ENCODE peak calls at places on chromosomes 5 and 9, in seven cellular contexts. O, G, Z, U, X, E and Q are unnamed samples.

GRCh38 chr5:107813559-107813958 is 142.8 kb upstream of the EFNA5 start:
- DNase-seq in O (no peak), G (no peak), Z (no peak), U (no peak), X (no peak), E (no peak), Q (no peak)

GRCh38 chr5:39063037-39063436 is 11.2 kb downstream of the RICTOR start:
- DNase-seq in O (no peak), G (peak; percentile 30), Z (no peak), U (no peak), X (no peak), E (no peak), Q (no peak)

GRCh38 chr5:145471831-145472616 is 363.1 kb downstream of the PRELID2 start:
- DNase-seq in O (no peak), G (no peak), Z (no peak), U (no peak), X (no peak), E (no peak), Q (no peak)

GRCh38 chr5:42994285-42995151 is 45.6 kb downstream of the ANXA2R start:
- DNase-seq in O (peak; percentile 71), G (peak; percentile 98), Z (no peak), U (peak; percentile 88), X (no peak), E (no peak), Q (no peak)

GRCh38 chr9:127907867-127908659 is 8.7 kb upstream of the ST6GALNAC6 start:
- DNase-seq in O (no peak), G (no peak), Z (no peak), U (no peak), X (no peak), E (no peak), Q (no peak)

GRCh38 chr5:42985129-42986037 is 54.7 kb downstream of the ANXA2R start:
- DNase-seq in O (no peak), G (peak; percentile 79), Z (no peak), U (no peak), X (no peak), E (no peak), Q (no peak)

GRCh38 chr9:123217148-123217585 is 51.2 kb downstream of the STRBP start:
- DNase-seq in O (no peak), G (peak; percentile 13), Z (no peak), U (no peak), X (no peak), E (no peak), Q (no peak)

GRCh38 chr5:122152266-122152900 is 23.0 kb downstream of the ZNF474 start:
- DNase-seq in O (no peak), G (no peak), Z (no peak), U (no peak), X (no peak), E (no peak), Q (no peak)

GRCh38 chr5:14143843-14144585 is 872 bp downstream of the TRIO start:
- DNase-seq in O (no peak), G (peak; percentile 51), Z (no peak), U (peak; percentile 30), X (no peak), E (no peak), Q (peak; percentile 32)

GRCh38 chr9:98214811-98215210 is 22.4 kb upstream of the CORO2A start:
- DNase-seq in O (no peak), G (no peak), Z (no peak), U (no peak), X (no peak), E (no peak), Q (no peak)

GRCh38 chr5:1514027-1514818 is 9.5 kb downstream of the LPCAT1 start:
- DNase-seq in O (no peak), G (no peak), Z (no peak), U (peak; percentile 3), X (no peak), E (no peak), Q (no peak)

GRCh38 chr5:52989025-52989780 is at the start of gene ITGA2:
- DNase-seq in O (peak; percentile 27), G (peak; percentile 68), Z (no peak), U (peak; percentile 10), X (no peak), E (no peak), Q (peak; percentile 21)

GRCh38 chr5:149019562-149020140 is 43.2 kb downstream of the SH3TC2 start:
- DNase-seq in O (no peak), G (peak; percentile 24), Z (no peak), U (no peak), X (no peak), E (no peak), Q (no peak)

GRCh38 chr5:124289641-124290201 is 456.7 kb downstream of the ZNF608 start:
- DNase-seq in O (no peak), G (peak; percentile 3), Z (no peak), U (no peak), X (no peak), E (peak; percentile 10), Q (peak; percentile 79)

GRCh38 chr5:26553079-26553478 is 485.3 kb downstream of the CDH9 start:
- DNase-seq in O (no peak), G (no peak), Z (no peak), U (no peak), X (peak; percentile 76), E (peak; percentile 92), Q (peak; percentile 97)

GRCh38 chr5:168327019-168327421 is 35.6 kb downstream of the WWC1 start:
- DNase-seq in O (no peak), G (no peak), Z (no peak), U (no peak), X (no peak), E (no peak), Q (no peak)

GRCh38 chr5:154077692-154078091 is 38.9 kb downstream of the MFAP3 start:
- DNase-seq in O (no peak), G (no peak), Z (no peak), U (no peak), X (no peak), E (no peak), Q (no peak)

GRCh38 chr5:75951716-75952115 is 131.5 kb upstream of the SV2C start:
- DNase-seq in O (no peak), G (no peak), Z (no peak), U (no peak), X (no peak), E (no peak), Q (no peak)

GRCh38 chr9:21674894-21675293 is 127.5 kb upstream of the MTAP start:
- DNase-seq in O (no peak), G (no peak), Z (no peak), U (no peak), X (no peak), E (no peak), Q (no peak)

GRCh38 chr5:107631805-107632362 is 38.9 kb downstream of the EFNA5 start:
- DNase-seq in O (no peak), G (no peak), Z (no peak), U (no peak), X (no peak), E (no peak), Q (no peak)

GRCh38 chr5:134100283-134101011 is 14.0 kb upstream of the TCF7 start:
- DNase-seq in O (no peak), G (peak; percentile 33), Z (no peak), U (peak; percentile 82), X (no peak), E (no peak), Q (no peak)

GRCh38 chr5:66872688-66873333 is 276.6 kb downstream of the MAST4 start:
- DNase-seq in O (no peak), G (no peak), Z (no peak), U (no peak), X (no peak), E (no peak), Q (no peak)